ENCODE peak calls at places on chromosomes 3 and 15, in five cellular contexts. G is Karpas-422; O is adrenal gland; F is psoas muscle; N is CD8-positive, alpha-beta memory T cell. Z is an unnamed sample. For H3K4me1, the result is how much of the 10 kb centered on the place peaks cover.

GRCh38 chr3:21059409-21059808 is 691.6 kb downstream of the ZNF385D start:
- DNase-seq in G (no peak), O (no peak), F (no peak), N (no peak), Z (no peak)

GRCh38 chr15:77599899-77600298 is 32.8 kb downstream of the LINGO1 start:
- DNase-seq in G (peak), O (peak), F (no peak), N (no peak), Z (peak)

GRCh38 chr3:27681249-27681748 is 40.8 kb downstream of the EOMES start:
- DNase-seq in G (peak), O (no peak), F (no peak), N (no peak), Z (no peak)

GRCh38 chr3:52498134-52499054 is 3.3 kb downstream of the STAB1 start:
- DNase-seq in G (no peak), O (no peak), F (peak), N (no peak), Z (peak)

GRCh38 chr3:170909129-170909903 is 879 bp upstream of the EIF5A2 start:
- DNase-seq in G (no peak), O (no peak), F (peak), N (no peak), Z (no peak)

GRCh38 chr3:98778383-98778782 is 15.2 kb downstream of the ST3GAL6 start:
- DNase-seq in G (no peak), O (no peak), F (no peak), N (no peak), Z (no peak)

GRCh38 chr3:46558184-46559029 is 7.7 kb downstream of the LRRC2 start:
- DNase-seq in G (peak), O (peak), F (peak), N (peak), Z (peak)

GRCh38 chr3:65854606-65855304 is 184.0 kb downstream of the MAGI1 start:
- DNase-seq in G (no peak), O (no peak), F (no peak), N (no peak), Z (peak)

GRCh38 chr3:194871864-194872668 is 186.4 kb downstream of the FAM43A start:
- DNase-seq in G (no peak), O (peak), F (no peak), N (no peak), Z (no peak)

GRCh38 chr15:70245932-70246622 is 148.4 kb upstream of the TLE3 start:
- DNase-seq in G (no peak), O (peak), F (no peak), N (no peak), Z (peak)

GRCh38 chr3:46849098-46849631 is 14.1 kb downstream of the MYL3 start:
- DNase-seq in G (no peak), O (peak), F (no peak), N (no peak), Z (no peak)

GRCh38 chr15:96252148-96252547 is 78.4 kb upstream of the NR2F2 start:
- DNase-seq in G (no peak), O (no peak), F (no peak), N (no peak), Z (no peak)

GRCh38 chr3:139120336-139120971 is 75.8 kb upstream of the PRR23C start:
- DNase-seq in G (no peak), O (peak), F (peak), N (no peak), Z (no peak)

GRCh38 chr15:66663664-66664063 is 38.4 kb upstream of the SMAD6 start:
- DNase-seq in G (no peak), O (no peak), F (no peak), N (no peak), Z (no peak)

GRCh38 chr3:14424711-14425573 is 22.5 kb downstream of the SLC6A6 start:
- DNase-seq in G (no peak), O (no peak), F (no peak), N (peak), Z (no peak)

GRCh38 chr3:63818282-63819150 is 583 bp upstream of the C3orf49 start:
- DNase-seq in G (peak), O (peak), F (peak), N (peak), Z (no peak)

GRCh38 chr3:187165144-187165543 is 25.8 kb upstream of the RPL39L start:
- DNase-seq in G (peak), O (no peak), F (no peak), N (no peak), Z (peak)

GRCh38 chr3:114384558-114384903 is 90.7 kb downstream of the TIGIT start:
- DNase-seq in G (no peak), O (no peak), F (no peak), N (no peak), Z (no peak)

GRCh38 chr15:31206386-31207174 is 105.1 kb upstream of the TRPM1 start:
- DNase-seq in G (no peak), O (peak), F (no peak), N (no peak), Z (no peak)

GRCh38 chr3:133394561-133395311 is 5.1 kb upstream of the BFSP2 start:
- DNase-seq in G (no peak), O (no peak), F (no peak), N (no peak), Z (no peak)

GRCh38 chr3:115974940-115975339 is 351.6 kb downstream of the GAP43 start:
- DNase-seq in G (no peak), O (no peak), F (no peak), N (no peak), Z (no peak)

GRCh38 chr3:122458992-122459391 is 43.1 kb upstream of the WDR5B start:
- DNase-seq in G (peak), O (no peak), F (no peak), N (no peak), Z (no peak)

GRCh38 chr3:27679691-27680090 is 42.4 kb downstream of the EOMES start:
- DNase-seq in G (no peak), O (no peak), F (no peak), N (no peak), Z (no peak)

GRCh38 chr15:90818251-90819210 is 49.9 kb upstream of the FURIN start:
- DNase-seq in G (peak), O (peak), F (no peak), N (no peak), Z (no peak)

GRCh38 chr3:23836536-23837230 is 30.9 kb downstream of the UBE2E1 start:
- DNase-seq in G (no peak), O (no peak), F (no peak), N (no peak), Z (no peak)

GRCh38 chr15:90860942-90861675 is 7.3 kb upstream of the FURIN start:
- DNase-seq in G (no peak), O (no peak), F (no peak), N (no peak), Z (no peak)

GRCh38 chr15:87755226-87755625 is 501.3 kb downstream of the NTRK3 start:
- DNase-seq in G (no peak), O (no peak), F (no peak), N (no peak), Z (no peak)

GRCh38 chr15:87748483-87748882 is 508.1 kb downstream of the NTRK3 start:
- DNase-seq in G (no peak), O (no peak), F (no peak), N (no peak), Z (no peak)

GRCh38 chr15:87756072-87756471 is 500.5 kb downstream of the NTRK3 start:
- DNase-seq in G (no peak), O (no peak), F (no peak), N (no peak), Z (no peak)

GRCh38 chr15:87753539-87753938 is 503.0 kb downstream of the NTRK3 start:
- DNase-seq in G (no peak), O (no peak), F (no peak), N (no peak), Z (no peak)

DNA sequence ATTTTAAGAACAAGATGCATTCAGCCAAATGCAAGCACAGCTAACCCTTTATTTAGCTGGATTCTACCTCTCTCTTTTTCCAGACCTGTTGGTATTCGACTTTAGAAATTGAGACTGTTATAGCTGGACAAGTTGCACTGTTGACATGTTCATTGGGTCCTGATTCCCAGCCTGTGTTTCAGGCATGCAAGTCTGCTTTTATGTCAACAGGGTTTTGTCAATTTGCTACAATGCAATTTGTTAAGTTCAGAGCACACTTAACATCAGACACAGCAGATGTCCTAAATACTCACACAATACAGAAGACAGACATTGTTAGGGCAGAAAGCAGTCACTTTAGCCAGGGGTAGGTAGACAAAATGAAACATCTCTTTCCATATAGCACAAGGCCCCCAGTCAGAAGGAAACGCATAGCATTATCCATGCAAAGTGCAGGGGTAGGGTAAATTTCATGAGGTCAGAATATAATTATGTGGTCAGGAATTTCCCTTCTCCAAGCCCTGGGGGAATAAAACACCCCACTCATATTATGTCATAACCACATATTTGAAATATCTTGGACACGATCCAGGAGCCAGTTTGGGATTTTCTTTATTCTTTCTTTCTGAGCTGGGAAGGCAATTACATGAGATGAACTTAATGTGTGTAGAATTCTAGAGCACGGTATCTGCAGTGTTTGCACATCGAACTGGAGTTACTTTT is 504.1 kb downstream of the NTRK3 start:
- DNase-seq in G (no peak), O (no peak), F (no peak), N (no peak), Z (no peak)
- H3K27ac ChIP-seq in G (no peak), O (no peak), F (no peak), N (no peak), Z (no peak)

GRCh38 chr3:128425846-128426127 is 40.9 kb downstream of the DNAJB8 start:
- DNase-seq in G (no peak), O (no peak), F (no peak), N (no peak), Z (no peak)
- H3K4me1 ChIP-seq in G (under half), O (under half), F (under half), N (under half), Z (under half)

GRCh38 chr3:163721596-163721995 is 1356.7 kb downstream of the SI start:
- DNase-seq in G (no peak), O (no peak), F (no peak), N (no peak), Z (no peak)
- H3K27ac ChIP-seq in G (no peak), O (no peak), F (no peak), N (no peak), Z (no peak)

GRCh38 chr3:152302521-152303021 is 33.8 kb downstream of the MBNL1 start:
- DNase-seq in G (peak), O (peak), F (peak), N (no peak), Z (no peak)
- H3K4me1 ChIP-seq in G (half or more), O (half or more), F (half or more), N (half or more), Z (under half)

GRCh38 chr15:64688179-64688578 is 87.2 kb downstream of the RBPMS2 start:
- DNase-seq in G (no peak), O (peak), F (no peak), N (no peak), Z (no peak)
- H3K27ac ChIP-seq in G (no peak), O (no peak), F (peak), N (no peak), Z (no peak)